ENCODE peak calls at places on chromosomes 3 and 15, in five cellular contexts. X is Calu3, L is neural crest cell, E is A549, Y is colonic mucosa. B is an unnamed sample.
A peak's percentile ranks its signal among the peaks of the same experiment; 100 is the strongest.

GRCh38 chr3:66224220-66224619 is 3.4 kb downstream of the SLC25A26 start:
- DNase-seq in L (no peak), Y (no peak), E (no peak), X (no peak), B (no peak)

GRCh38 chr3:170961616-170962400 is 53.4 kb upstream of the EIF5A2 start:
- DNase-seq in L (peak; percentile 8), Y (peak; percentile 27), X (peak; percentile 50), E (no peak), B (no peak)

GRCh38 chr3:49007771-49008528 is 759 bp downstream of the WDR6 start:
- DNase-seq in L (peak; percentile 72), X (peak; percentile 91), E (peak; percentile 62), Y (peak; percentile 96), B (peak; percentile 94)

GRCh38 chr3:126102011-126102410 is 18.1 kb upstream of the SLC41A3 start:
- DNase-seq in X (no peak), L (no peak), E (no peak), Y (peak; percentile 12), B (no peak)

GRCh38 chr15:82971223-82971984 is 14.6 kb upstream of the RAMAC start:
- DNase-seq in E (no peak), L (no peak), X (no peak), Y (no peak), B (no peak)

GRCh38 chr3:188133646-188134045 is 20.3 kb upstream of the LPP start:
- DNase-seq in E (no peak), X (no peak), Y (no peak), L (no peak), B (no peak)

GRCh38 chr3:116112686-116113085 is 332.6 kb downstream of the LSAMP start:
- DNase-seq in L (no peak), E (no peak), Y (no peak), X (no peak), B (no peak)

GRCh38 chr15:82832601-82833209 is 23.3 kb downstream of the WHAMM start:
- DNase-seq in E (peak; percentile 87), L (no peak), X (peak; percentile 41), Y (no peak), B (no peak)

GRCh38 chr3:187040637-187041361 is 98.5 kb downstream of the RPL39L start:
- DNase-seq in Y (no peak), E (no peak), X (no peak), L (no peak), B (no peak)

GRCh38 chr15:72585659-72586058 is 68.8 kb upstream of the GOLGA6B start:
- DNase-seq in L (no peak), E (no peak), X (no peak), Y (no peak), B (no peak)

GRCh38 chr15:39976291-39977274 is 42.7 kb downstream of the EIF2AK4 start:
- DNase-seq in Y (peak; percentile 62), E (no peak), X (peak; percentile 51), L (peak; percentile 16), B (peak; percentile 40)

GRCh38 chr3:50028336-50028735 is 60.4 kb upstream of the RBM5 start:
- DNase-seq in Y (no peak), X (no peak), E (no peak), L (no peak), B (no peak)

GRCh38 chr3:69710153-69710977 is 28.9 kb upstream of the MITF start:
- DNase-seq in E (no peak), X (no peak), L (no peak), Y (no peak), B (no peak)

GRCh38 chr15:35557544-35557943 is 11.6 kb upstream of the DPH6 start:
- DNase-seq in E (peak; percentile 13), Y (no peak), L (no peak), X (no peak), B (no peak)

GRCh38 chr15:73838795-73839565 is 34.4 kb upstream of the TBC1D21 start:
- DNase-seq in E (no peak), L (no peak), Y (no peak), X (peak; percentile 20), B (no peak)

GRCh38 chr3:16816048-16816780 is 68.5 kb upstream of the PLCL2 start:
- DNase-seq in L (no peak), Y (no peak), E (no peak), X (no peak), B (no peak)

GRCh38 chr3:185677146-185677829 is 91.2 kb downstream of the SENP2 start:
- DNase-seq in X (peak; percentile 83), E (peak; percentile 62), L (peak; percentile 38), Y (peak; percentile 63), B (no peak)

GRCh38 chr15:28096411-28096719 is 2.8 kb downstream of the OCA2 start:
- DNase-seq in Y (no peak), X (no peak), L (no peak), E (no peak), B (no peak)

GRCh38 chr3:71210257-71211002 is 373.1 kb downstream of the FOXP1 start:
- DNase-seq in E (peak; percentile 25), Y (no peak), X (no peak), L (no peak), B (no peak)

GRCh38 chr3:56851966-56852884 is 50.5 kb upstream of the ARHGEF3 start:
- DNase-seq in Y (no peak), L (no peak), E (no peak), X (no peak), B (no peak)

GRCh38 chr3:5194801-5195509 is 7.4 kb downstream of the EDEM1 start:
- DNase-seq in X (peak; percentile 43), E (peak; percentile 70), Y (no peak), L (no peak), B (no peak)

GRCh38 chr15:84552896-84553295 is 47.9 kb upstream of the ZSCAN2 start:
- DNase-seq in X (no peak), E (no peak), L (no peak), Y (no peak), B (no peak)

GRCh38 chr15:56734013-56734625 is 810 bp upstream of the ZNF280D start:
- DNase-seq in Y (no peak), L (no peak), X (no peak), E (no peak), B (no peak)

GRCh38 chr3:16825617-16826204 is 59.0 kb upstream of the PLCL2 start:
- DNase-seq in Y (no peak), E (no peak), X (no peak), L (no peak), B (no peak)

GRCh38 chr3:161890147-161890625 is 393.6 kb downstream of the OTOL1 start:
- DNase-seq in E (peak; percentile 31), X (peak; percentile 95), Y (no peak), L (no peak), B (no peak)

GRCh38 chr15:88032787-88033186 is 223.8 kb downstream of the NTRK3 start:
- DNase-seq in X (no peak), L (no peak), E (no peak), Y (no peak), B (no peak)

DNA sequence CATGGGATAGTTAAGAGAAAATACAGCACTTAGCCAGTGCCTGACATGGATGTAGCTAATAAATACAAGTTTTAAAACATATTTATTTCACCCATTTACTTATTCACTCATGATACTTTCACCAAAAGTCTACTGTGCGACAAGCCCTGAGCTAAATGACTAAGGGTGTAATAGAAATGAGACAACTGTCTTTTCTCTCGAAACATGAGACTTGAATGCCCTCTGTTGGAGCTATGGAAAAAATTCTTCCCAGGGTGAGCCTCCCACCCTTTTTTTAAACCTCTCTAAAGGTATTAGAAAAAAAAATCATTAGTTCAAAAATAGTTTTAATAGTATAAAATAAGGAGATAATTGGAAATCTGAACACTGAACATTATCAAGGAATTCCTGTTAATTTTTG is 24.3 kb upstream of the RPL14 start:
- DNase-seq in Y (no peak), E (no peak), L (no peak), X (no peak), B (no peak)
- TF ChIP-seq CTCF in Y (no peak), E (no peak), L (no peak), X (no peak), B (no peak)

GRCh38 chr3:178434206-178434805 is 101.9 kb upstream of the KCNMB2 start:
- DNase-seq in Y (no peak), L (no peak), E (no peak), X (no peak), B (no peak)

GRCh38 chr3:178439504-178439903 is 96.7 kb upstream of the KCNMB2 start:
- DNase-seq in E (peak; percentile 11), L (no peak), Y (no peak), X (peak; percentile 39), B (no peak)

GRCh38 chr3:178435575-178435974 is 100.7 kb upstream of the KCNMB2 start:
- DNase-seq in X (no peak), Y (no peak), E (no peak), L (no peak), B (no peak)

DNA sequence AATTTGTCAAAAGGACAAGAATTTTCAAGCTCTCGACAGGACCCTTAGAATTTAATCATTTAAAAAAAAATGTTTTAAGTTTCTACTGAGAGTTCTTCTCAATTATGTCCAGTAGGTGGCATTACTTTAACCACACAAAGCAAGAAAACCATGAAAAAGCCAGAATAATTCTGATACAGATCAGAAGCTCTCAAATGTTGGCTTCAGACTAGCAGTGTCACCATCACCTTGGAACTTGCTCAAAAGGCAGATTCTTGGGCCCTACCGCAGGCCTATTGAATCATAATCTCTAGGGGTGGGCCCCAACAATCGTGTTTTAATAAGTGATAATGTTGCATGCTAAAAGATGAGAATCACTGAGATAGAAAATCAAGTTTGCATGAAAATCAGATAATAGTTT is 99.5 kb upstream of the KCNMB2 start:
- DNase-seq in L (no peak), E (peak; percentile 14), Y (no peak), X (no peak), B (no peak)
- TF ChIP-seq CTCF in L (peak; percentile 81), E (peak; percentile 53), Y (peak; percentile 38), X (peak; percentile 74), B (peak; percentile 58)

GRCh38 chr3:64818196-64818595 is 130.4 kb upstream of the ADAMTS9 start:
- DNase-seq in Y (no peak), L (no peak), E (no peak), X (no peak), B (no peak)

GRCh38 chr3:64814360-64814759 is 126.6 kb upstream of the ADAMTS9 start:
- DNase-seq in X (no peak), E (no peak), L (no peak), Y (no peak), B (no peak)

GRCh38 chr3:64815691-64816225 is 128.0 kb upstream of the ADAMTS9 start:
- DNase-seq in Y (no peak), X (no peak), L (no peak), E (no peak), B (no peak)

DNA sequence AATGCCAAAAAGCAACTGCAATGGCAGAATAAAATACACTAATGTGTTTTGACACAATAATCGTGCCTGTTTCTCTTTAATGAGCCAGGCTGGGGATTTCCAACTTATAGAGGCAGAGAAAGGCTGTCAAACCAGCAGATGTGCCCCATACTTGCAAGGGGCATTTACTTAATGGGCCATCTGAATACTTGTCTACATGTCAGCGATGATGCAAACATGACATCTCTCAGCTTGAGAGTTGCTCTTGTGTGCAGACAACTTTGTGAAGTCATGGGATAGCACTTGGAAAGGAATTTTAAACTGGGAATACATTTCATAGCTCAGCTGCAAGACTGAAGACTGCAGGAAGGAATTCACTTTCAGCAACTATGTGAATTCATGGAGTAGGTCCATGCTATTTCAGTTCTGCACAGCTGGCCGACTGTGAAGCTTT is 127.4 kb upstream of the ADAMTS9 start:
- DNase-seq in Y (no peak), L (no peak), X (no peak), E (no peak), B (no peak)
- TF ChIP-seq CTCF in Y (no peak), L (no peak), X (no peak), E (no peak), B (no peak)

DNA sequence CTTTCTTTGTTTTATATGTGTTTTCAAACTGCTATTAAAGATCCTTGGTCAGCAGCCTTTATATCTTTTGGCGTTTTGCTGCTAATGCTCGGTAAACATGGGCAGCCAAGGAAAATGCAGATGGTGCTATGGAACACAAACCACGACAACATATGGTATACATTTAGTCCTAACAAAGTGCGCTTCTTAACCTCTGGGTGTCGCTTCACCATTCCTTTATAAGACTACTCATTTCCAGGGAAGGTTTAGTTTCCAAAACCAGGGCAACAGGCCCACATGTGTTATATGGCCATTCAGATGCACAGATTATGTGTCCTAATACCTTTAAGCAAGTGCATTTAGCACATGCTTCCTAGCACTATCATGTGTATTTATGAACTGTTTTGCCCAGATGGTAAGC is 14.7 kb downstream of the SHOX2 start:
- DNase-seq in L (no peak), E (peak; percentile 28), Y (no peak), X (no peak), B (no peak)
- TF ChIP-seq CTCF in L (peak; percentile 55), E (peak; percentile 56), Y (no peak), X (no peak), B (no peak)

B was measured in D721Med.